ENCODE peak calls at places on chromosome 22, in seven cellular contexts. N, L, J, A, C, I and R are unnamed samples.

GRCh38 chr22:41535244-41535643 is 9.0 kb downstream of the POLR3H start:
- DNase-seq in C (no peak), J (no peak), A (no peak), N (no peak), I (no peak), L (no peak), R (no peak)

GRCh38 chr22:26529345-26529744 is 17.1 kb upstream of the TFIP11 start:
- DNase-seq in A (peak), I (peak), N (no peak), J (no peak), C (peak), L (no peak), R (peak)

GRCh38 chr22:28260619-28261018 is 341.6 kb upstream of the PITPNB start:
- DNase-seq in N (no peak), J (no peak), I (no peak), C (no peak), L (no peak), A (no peak), R (no peak)

GRCh38 chr22:35900483-35901168 is 128.0 kb downstream of the RBFOX2 start:
- DNase-seq in N (no peak), A (no peak), C (no peak), I (peak), J (no peak), L (no peak), R (peak)

GRCh38 chr22:46561435-46561905 is 24.1 kb upstream of the CELSR1 start:
- DNase-seq in I (no peak), C (no peak), A (no peak), J (peak), N (peak), L (no peak), R (peak)

GRCh38 chr22:46415816-46416536 is 80.5 kb downstream of the TRMU start:
- DNase-seq in C (no peak), J (no peak), A (no peak), I (no peak), L (no peak), N (no peak), R (no peak)

GRCh38 chr22:50530280-50530856 is 556 bp upstream of the TYMP start:
- DNase-seq in C (peak), A (peak), J (peak), N (peak), I (peak), L (peak), R (peak)

GRCh38 chr22:26949193-26949592 is 291.8 kb downstream of the MIAT start:
- DNase-seq in I (peak), L (no peak), C (no peak), J (no peak), N (no peak), A (no peak), R (peak)

GRCh38 chr22:43515411-43515810 is 103.6 kb downstream of the MPPED1 start:
- DNase-seq in A (no peak), C (no peak), I (no peak), N (no peak), L (no peak), J (no peak), R (no peak)

GRCh38 chr22:39241632-39242388 is 3.0 kb downstream of the PDGFB start:
- DNase-seq in A (no peak), L (peak), C (no peak), N (no peak), J (no peak), I (no peak), R (no peak)

GRCh38 chr22:39240841-39241631 is 3.7 kb downstream of the PDGFB start:
- DNase-seq in A (no peak), C (no peak), L (peak), N (no peak), J (peak), I (no peak), R (peak)

GRCh38 chr22:39243443-39244072 is 1.2 kb downstream of the PDGFB start:
- DNase-seq in C (peak), L (no peak), N (no peak), I (no peak), A (no peak), J (no peak), R (peak)

GRCh38 chr22:39242809-39243442 is 1.9 kb downstream of the PDGFB start:
- DNase-seq in J (no peak), N (no peak), L (peak), A (no peak), C (no peak), I (no peak), R (peak)

DNA sequence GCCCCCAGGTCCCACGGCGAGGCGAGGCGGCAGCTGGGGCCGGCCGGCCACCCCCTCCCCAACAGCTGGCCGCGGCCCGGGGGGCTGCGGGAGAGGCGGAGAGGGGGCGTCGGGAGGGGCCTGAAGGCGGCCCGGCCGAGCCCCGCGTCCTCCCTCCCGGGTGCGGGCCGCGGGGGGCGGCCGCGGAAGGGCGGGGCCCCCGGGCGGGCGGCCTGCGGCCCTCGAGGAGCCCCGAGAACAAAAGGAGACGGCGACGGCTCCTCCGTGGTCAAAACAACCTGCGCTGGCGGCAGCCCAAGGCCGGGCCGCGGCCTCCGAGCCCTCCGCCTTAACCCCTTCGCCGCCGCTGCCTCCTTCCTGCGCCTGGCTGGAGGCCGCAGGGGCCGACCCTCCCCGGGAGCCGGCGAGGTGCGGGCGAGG is 2.4 kb downstream of the PDGFB start:
- DNase-seq in N (no peak), C (no peak), J (no peak), I (no peak), A (no peak), L (no peak), R (no peak)
- H3K4me3 ChIP-seq in N (no peak), C (peak), J (peak), I (peak), A (no peak), L (peak), R (peak)

GRCh38 chr22:48278620-48279464 is 1516.4 kb downstream of the TBC1D22A start:
- DNase-seq in L (no peak), C (no peak), J (no peak), N (no peak), I (no peak), A (no peak), R (no peak)

GRCh38 chr22:48282804-48283203 is 1520.4 kb downstream of the TBC1D22A start:
- DNase-seq in L (no peak), J (no peak), I (no peak), C (no peak), A (no peak), N (no peak), R (no peak)

GRCh38 chr22:48276933-48277867 is 1514.8 kb downstream of the TBC1D22A start:
- DNase-seq in N (no peak), L (no peak), J (no peak), C (no peak), I (no peak), A (no peak), R (no peak)

GRCh38 chr22:48277868-48278581 is 1515.6 kb downstream of the TBC1D22A start:
- DNase-seq in N (no peak), I (no peak), A (no peak), C (no peak), L (no peak), J (no peak), R (no peak)

GRCh38 chr22:48279465-48279765 is 1517.0 kb downstream of the TBC1D22A start:
- DNase-seq in N (no peak), C (no peak), I (no peak), L (no peak), A (no peak), J (no peak), R (no peak)
- TF ChIP-seq CTCF in N (no peak), C (no peak), I (no peak), L (no peak), A (no peak), J (no peak), R (no peak)

GRCh38 chr22:32020117-32020516 is 22.9 kb upstream of the SLC5A1 start:
- DNase-seq in N (no peak), I (peak), A (no peak), J (no peak), L (no peak), C (no peak), R (peak)
- H3K4me3 ChIP-seq in N (no peak), I (no peak), A (no peak), J (no peak), L (no peak), C (no peak), R (no peak)

DNA sequence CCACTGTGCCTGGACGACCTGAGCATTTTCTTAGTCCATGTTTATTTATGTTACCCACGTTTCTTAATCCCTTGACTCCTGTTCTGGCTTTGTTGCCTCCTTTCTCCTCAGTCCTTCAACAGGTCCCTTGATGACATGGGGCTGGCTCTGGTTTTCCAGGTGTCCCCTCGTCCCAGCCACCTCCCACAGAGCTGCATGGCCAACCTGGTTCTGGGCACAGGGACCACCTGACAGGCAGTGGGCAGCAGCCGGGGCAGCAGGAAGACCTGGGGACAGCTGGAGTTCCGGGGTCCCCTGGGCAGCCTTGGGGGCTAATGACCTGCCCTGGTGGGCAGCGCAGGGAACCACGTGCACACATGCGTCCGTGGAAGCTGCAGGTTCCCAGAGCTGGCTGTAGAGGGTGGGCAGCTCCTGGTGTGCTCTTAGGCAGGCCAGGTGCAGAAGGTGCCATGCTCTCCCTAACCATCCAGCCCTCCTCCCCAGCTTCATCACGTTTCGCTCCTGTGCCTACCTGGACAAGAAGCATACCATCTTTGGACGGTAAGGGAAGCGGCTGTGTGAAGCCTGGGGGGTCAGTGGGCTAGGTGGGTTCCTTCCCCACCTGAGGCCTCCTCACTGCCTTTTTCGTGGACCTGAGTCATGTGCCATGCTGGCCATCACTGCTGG is 27.7 kb downstream of the PPIL2 start:
- DNase-seq in A (no peak), J (no peak), L (no peak), I (no peak), N (no peak), C (no peak), R (no peak)
- TF ChIP-seq CTCF in A (no peak), J (no peak), L (no peak), I (no peak), N (no peak), C (no peak), R (no peak)